ENCODE peak calls at places on chromosomes 6 and 20, in eight cellular contexts. R is small intestine; J is IMR-90; T is spleen; E is CD8-positive, alpha-beta memory T cell; Y is breast epithelium; U is heart right ventricle; S is HCT116. Z is an unnamed sample. For H3K4me1, the result is how much of the 10 kb centered on the place peaks cover.

GRCh38 chr6:36119209-36119608 is 11.1 kb upstream of the MAPK13 start:
- DNase-seq in R (no peak), J (no peak), T (no peak), E (no peak), Y (no peak), U (no peak), S (no peak), Z (no peak)

GRCh38 chr20:44642203-44643153 is 9.0 kb downstream of the ADA start:
- DNase-seq in R (peak), J (peak), T (peak), E (peak), Y (peak), U (peak), S (no peak), Z (no peak)

GRCh38 chr20:32965581-32966373 is 38.5 kb downstream of the SUN5 start:
- DNase-seq in R (peak), J (no peak), T (peak), E (peak), Y (peak), U (no peak), S (no peak), Z (no peak)

GRCh38 chr6:105594272-105594671 is 191.4 kb upstream of the PREP start:
- DNase-seq in R (no peak), J (no peak), T (no peak), E (no peak), Y (no peak), U (no peak), S (no peak), Z (no peak)

GRCh38 chr20:24497851-24498250 is 28.4 kb downstream of the SYNDIG1 start:
- DNase-seq in R (peak), J (peak), T (no peak), E (no peak), Y (no peak), U (no peak), S (no peak), Z (no peak)

GRCh38 chr6:138289739-138290138 is 71.4 kb upstream of the PBOV1 start:
- DNase-seq in R (peak), J (no peak), T (peak), E (no peak), Y (no peak), U (no peak), S (no peak), Z (no peak)

GRCh38 chr6:35445691-35446090 is 6.4 kb upstream of the FANCE start:
- DNase-seq in R (no peak), J (peak), T (no peak), E (no peak), Y (no peak), U (no peak), S (no peak), Z (no peak)

GRCh38 chr6:106315765-106316375 is 9.7 kb downstream of the ATG5 start:
- DNase-seq in R (no peak), J (no peak), T (no peak), E (no peak), Y (no peak), U (no peak), S (no peak), Z (no peak)

GRCh38 chr6:2385584-2385983 is 140.2 kb upstream of the GMDS start:
- DNase-seq in R (no peak), J (no peak), T (no peak), E (no peak), Y (no peak), U (no peak), S (no peak), Z (no peak)

GRCh38 chr6:88141641-88142298 is 24.4 kb downstream of the CNR1 start:
- DNase-seq in R (no peak), J (no peak), T (peak), E (no peak), Y (no peak), U (no peak), S (no peak), Z (no peak)
- H3K4me1 ChIP-seq in R (under half), J (under half), T (under half), E (under half), Y (under half), U (under half), S (under half), Z (under half)

GRCh38 chr6:127518710-127519468 is at the start of gene MTCL3:
- DNase-seq in R (peak), J (peak), T (no peak), E (no peak), Y (no peak), U (peak), S (no peak), Z (no peak)
- H3K4me3 ChIP-seq in R (no peak), J (peak), T (no peak), E (no peak), Y (no peak), U (peak), S (no peak), Z (peak)

GRCh38 chr20:63690898-63691710 is 5.3 kb upstream of the TNFRSF6B start:
- DNase-seq in R (no peak), J (no peak), T (peak), E (no peak), Y (no peak), U (peak), S (no peak), Z (no peak)
- H3K4me1 ChIP-seq in R (under half), J (under half), T (under half), E (under half), Y (under half), U (under half), S (under half), Z (under half)

GRCh38 chr20:57417051-57417689 is 26.0 kb downstream of the RBM38 start:
- DNase-seq in R (no peak), J (no peak), T (peak), E (no peak), Y (no peak), U (no peak), S (no peak), Z (no peak)

GRCh38 chr20:57416296-57417022 is 25.3 kb downstream of the RBM38 start:
- DNase-seq in R (no peak), J (no peak), T (peak), E (no peak), Y (no peak), U (no peak), S (no peak), Z (no peak)

GRCh38 chr20:57414867-57415592 is 23.8 kb downstream of the RBM38 start:
- DNase-seq in R (no peak), J (peak), T (peak), E (no peak), Y (no peak), U (no peak), S (no peak), Z (no peak)

GRCh38 chr20:57413990-57414389 is 22.8 kb downstream of the RBM38 start:
- DNase-seq in R (no peak), J (no peak), T (peak), E (no peak), Y (no peak), U (no peak), S (no peak), Z (no peak)

DNA sequence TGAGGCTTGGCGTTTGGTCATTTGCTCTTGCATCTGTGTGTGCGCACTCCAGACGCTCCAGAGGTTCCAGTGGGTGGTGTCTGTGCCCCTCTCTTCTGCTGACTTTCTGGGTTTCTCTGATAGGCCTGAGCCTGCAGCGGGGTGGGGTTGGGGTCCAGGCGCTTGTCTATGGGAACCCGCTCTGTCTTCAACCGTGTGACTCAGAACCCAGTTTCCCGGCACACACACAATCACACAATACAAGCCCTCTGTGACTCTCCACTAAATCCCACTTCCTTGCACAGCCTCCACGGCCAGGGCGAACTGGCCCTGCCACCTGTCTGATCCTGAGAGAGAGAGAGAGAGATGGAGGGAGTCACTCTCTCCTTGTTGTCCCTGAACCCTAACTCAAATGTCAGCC is 24.6 kb downstream of the RBM38 start:
- DNase-seq in R (no peak), J (no peak), T (peak), E (no peak), Y (no peak), U (no peak), S (no peak), Z (no peak)
- H3K4me3 ChIP-seq in R (no peak), J (no peak), T (no peak), E (no peak), Y (no peak), U (no peak), S (no peak), Z (no peak)

Z was measured in thoracic aorta.